ENCODE peak calls at places on chromosomes 2 and 18, in ten cellular contexts. One of them, this sample, is unnamed.

GRCh38 chr18:26483633-26484032 is 64.7 kb downstream of the KCTD1 start:
- DNase-seq in spleen: no peak
- DNase-seq in heart left ventricle: no peak
- DNase-seq in fibroblast of mammary gland: no peak
- DNase-seq in fibroblast of the aortic adventitia: no peak
- DNase-seq in cardiac muscle cell: peak
- DNase-seq in coronary artery: no peak
- DNase-seq in keratinocyte: no peak
- DNase-seq in GM12865: no peak
- DNase-seq in left lung: no peak
- DNase-seq in this sample: no peak

GRCh38 chr2:96568094-96568493 is 31.5 kb downstream of the ARID5A start:
- DNase-seq in fibroblast of the aortic adventitia: no peak
- DNase-seq in GM12865: no peak
- DNase-seq in spleen: no peak
- DNase-seq in coronary artery: no peak
- DNase-seq in cardiac muscle cell: no peak
- DNase-seq in heart left ventricle: no peak
- DNase-seq in left lung: no peak
- DNase-seq in fibroblast of mammary gland: no peak
- DNase-seq in keratinocyte: no peak
- DNase-seq in this sample: no peak

GRCh38 chr2:16035747-16036745 is 95.7 kb downstream of the MYCN start:
- DNase-seq in fibroblast of the aortic adventitia: no peak
- DNase-seq in heart left ventricle: no peak
- DNase-seq in keratinocyte: no peak
- DNase-seq in spleen: no peak
- DNase-seq in left lung: no peak
- DNase-seq in coronary artery: no peak
- DNase-seq in cardiac muscle cell: no peak
- DNase-seq in fibroblast of mammary gland: no peak
- DNase-seq in GM12865: no peak
- DNase-seq in this sample: no peak

GRCh38 chr2:99139003-99139402 is 2.5 kb upstream of the C2orf15 start:
- DNase-seq in left lung: no peak
- DNase-seq in heart left ventricle: no peak
- DNase-seq in keratinocyte: no peak
- DNase-seq in fibroblast of the aortic adventitia: no peak
- DNase-seq in spleen: no peak
- DNase-seq in fibroblast of mammary gland: no peak
- DNase-seq in GM12865: no peak
- DNase-seq in coronary artery: no peak
- DNase-seq in cardiac muscle cell: no peak
- DNase-seq in this sample: no peak

GRCh38 chr2:43689999-43690398 is 13.8 kb upstream of the C1GALT1C1L start:
- DNase-seq in left lung: no peak
- DNase-seq in GM12865: no peak
- DNase-seq in spleen: no peak
- DNase-seq in coronary artery: no peak
- DNase-seq in fibroblast of mammary gland: no peak
- DNase-seq in fibroblast of the aortic adventitia: no peak
- DNase-seq in heart left ventricle: no peak
- DNase-seq in keratinocyte: no peak
- DNase-seq in cardiac muscle cell: no peak
- DNase-seq in this sample: no peak

GRCh38 chr2:43075054-43075593 is 151.3 kb downstream of the ZFP36L2 start:
- DNase-seq in GM12865: no peak
- DNase-seq in keratinocyte: peak
- DNase-seq in heart left ventricle: peak
- DNase-seq in fibroblast of mammary gland: peak
- DNase-seq in left lung: peak
- DNase-seq in coronary artery: peak
- DNase-seq in spleen: peak
- DNase-seq in fibroblast of the aortic adventitia: peak
- DNase-seq in cardiac muscle cell: peak
- DNase-seq in this sample: peak

GRCh38 chr2:194363878-194364277 is 1293.1 kb upstream of the SLC39A10 start:
- DNase-seq in fibroblast of mammary gland: no peak
- DNase-seq in keratinocyte: no peak
- DNase-seq in spleen: no peak
- DNase-seq in fibroblast of the aortic adventitia: no peak
- DNase-seq in heart left ventricle: no peak
- DNase-seq in cardiac muscle cell: no peak
- DNase-seq in coronary artery: no peak
- DNase-seq in left lung: no peak
- DNase-seq in GM12865: no peak
- DNase-seq in this sample: no peak

GRCh38 chr2:96869824-96870630 is at the start of gene SEMA4C:
- DNase-seq in heart left ventricle: peak
- DNase-seq in fibroblast of the aortic adventitia: no peak
- DNase-seq in left lung: no peak
- DNase-seq in fibroblast of mammary gland: no peak
- DNase-seq in GM12865: no peak
- DNase-seq in spleen: peak
- DNase-seq in keratinocyte: no peak
- DNase-seq in cardiac muscle cell: peak
- DNase-seq in coronary artery: no peak
- DNase-seq in this sample: no peak

GRCh38 chr2:102449370-102449974 is 23.6 kb upstream of the SLC9A4 start:
- DNase-seq in GM12865: peak
- DNase-seq in heart left ventricle: peak
- DNase-seq in coronary artery: no peak
- DNase-seq in fibroblast of mammary gland: peak
- DNase-seq in left lung: no peak
- DNase-seq in fibroblast of the aortic adventitia: peak
- DNase-seq in keratinocyte: no peak
- DNase-seq in spleen: no peak
- DNase-seq in cardiac muscle cell: peak
- DNase-seq in this sample: peak

GRCh38 chr2:181037922-181038321 is 57.5 kb downstream of the UBE2E3 start:
- DNase-seq in coronary artery: no peak
- DNase-seq in spleen: no peak
- DNase-seq in heart left ventricle: no peak
- DNase-seq in keratinocyte: no peak
- DNase-seq in GM12865: no peak
- DNase-seq in cardiac muscle cell: peak
- DNase-seq in left lung: no peak
- DNase-seq in fibroblast of mammary gland: peak
- DNase-seq in fibroblast of the aortic adventitia: peak
- DNase-seq in this sample: no peak

GRCh38 chr2:179595284-179595683 is 266.1 kb downstream of the ZNF385B start:
- DNase-seq in coronary artery: no peak
- DNase-seq in GM12865: peak
- DNase-seq in keratinocyte: no peak
- DNase-seq in spleen: no peak
- DNase-seq in left lung: no peak
- DNase-seq in fibroblast of mammary gland: no peak
- DNase-seq in heart left ventricle: no peak
- DNase-seq in cardiac muscle cell: no peak
- DNase-seq in fibroblast of the aortic adventitia: no peak
- DNase-seq in this sample: no peak

DNA sequence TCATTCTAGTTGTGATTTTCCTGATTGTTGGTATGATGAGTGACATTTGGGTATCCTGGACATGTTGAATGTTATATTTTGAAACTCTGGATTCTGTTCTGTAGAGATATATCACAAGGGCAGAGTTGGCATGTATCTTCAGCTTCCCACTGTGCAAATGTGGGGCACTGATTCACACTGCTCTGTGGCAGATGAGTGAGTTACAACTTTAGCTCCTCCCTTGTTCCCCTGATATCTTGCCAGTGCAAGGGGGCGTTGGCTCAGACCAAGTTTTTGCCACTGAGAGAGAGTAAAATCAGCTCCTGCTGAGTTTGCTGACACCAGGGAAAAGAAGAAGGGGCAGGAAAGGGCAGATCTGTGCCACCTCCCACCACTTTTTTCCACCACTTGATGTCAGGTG is 199.6 kb upstream of the MMADHC start:
- DNase-seq in heart left ventricle: no peak
- DNase-seq in GM12865: no peak
- DNase-seq in coronary artery: no peak
- DNase-seq in spleen: no peak
- DNase-seq in left lung: no peak
- DNase-seq in keratinocyte: no peak
- DNase-seq in fibroblast of the aortic adventitia: no peak
- DNase-seq in fibroblast of mammary gland: peak
- DNase-seq in cardiac muscle cell: no peak
- DNase-seq in this sample: no peak
- H3K4me3 ChIP-seq in heart left ventricle: no peak
- H3K4me3 ChIP-seq in GM12865: no peak
- H3K4me3 ChIP-seq in coronary artery: no peak
- H3K4me3 ChIP-seq in spleen: no peak
- H3K4me3 ChIP-seq in left lung: no peak
- H3K4me3 ChIP-seq in keratinocyte: no peak
- H3K4me3 ChIP-seq in fibroblast of the aortic adventitia: no peak
- H3K4me3 ChIP-seq in fibroblast of mammary gland: no peak
- H3K4me3 ChIP-seq in cardiac muscle cell: no peak
- H3K4me3 ChIP-seq in this sample: no peak

GRCh38 chr2:229269146-229269545 is 1.9 kb downstream of the PID1 start:
- DNase-seq in heart left ventricle: no peak
- DNase-seq in fibroblast of the aortic adventitia: no peak
- DNase-seq in cardiac muscle cell: no peak
- DNase-seq in coronary artery: no peak
- DNase-seq in left lung: no peak
- DNase-seq in GM12865: no peak
- DNase-seq in fibroblast of mammary gland: no peak
- DNase-seq in spleen: no peak
- DNase-seq in keratinocyte: no peak
- DNase-seq in this sample: no peak
- H3K4me3 ChIP-seq in heart left ventricle: peak
- H3K4me3 ChIP-seq in fibroblast of the aortic adventitia: peak
- H3K4me3 ChIP-seq in cardiac muscle cell: no peak
- H3K4me3 ChIP-seq in coronary artery: peak
- H3K4me3 ChIP-seq in left lung: peak
- H3K4me3 ChIP-seq in GM12865: no peak
- H3K4me3 ChIP-seq in fibroblast of mammary gland: no peak
- H3K4me3 ChIP-seq in spleen: peak
- H3K4me3 ChIP-seq in keratinocyte: no peak
- H3K4me3 ChIP-seq in this sample: peak

GRCh38 chr2:239120664-239121063 is 272.8 kb downstream of the TWIST2 start:
- DNase-seq in keratinocyte: no peak
- DNase-seq in fibroblast of the aortic adventitia: no peak
- DNase-seq in cardiac muscle cell: no peak
- DNase-seq in fibroblast of mammary gland: no peak
- DNase-seq in spleen: no peak
- DNase-seq in GM12865: no peak
- DNase-seq in heart left ventricle: no peak
- DNase-seq in coronary artery: no peak
- DNase-seq in left lung: no peak
- DNase-seq in this sample: no peak

GRCh38 chr2:239117831-239118230 is 269.9 kb downstream of the TWIST2 start:
- DNase-seq in cardiac muscle cell: no peak
- DNase-seq in left lung: no peak
- DNase-seq in keratinocyte: no peak
- DNase-seq in coronary artery: no peak
- DNase-seq in heart left ventricle: no peak
- DNase-seq in GM12865: no peak
- DNase-seq in spleen: no peak
- DNase-seq in fibroblast of mammary gland: no peak
- DNase-seq in fibroblast of the aortic adventitia: no peak
- DNase-seq in this sample: no peak

GRCh38 chr2:239118675-239119211 is 270.9 kb downstream of the TWIST2 start:
- DNase-seq in left lung: no peak
- DNase-seq in GM12865: peak
- DNase-seq in spleen: no peak
- DNase-seq in fibroblast of the aortic adventitia: no peak
- DNase-seq in fibroblast of mammary gland: no peak
- DNase-seq in cardiac muscle cell: no peak
- DNase-seq in keratinocyte: no peak
- DNase-seq in coronary artery: no peak
- DNase-seq in heart left ventricle: no peak
- DNase-seq in this sample: no peak

GRCh38 chr2:239118264-239118663 is 270.4 kb downstream of the TWIST2 start:
- DNase-seq in keratinocyte: no peak
- DNase-seq in fibroblast of mammary gland: no peak
- DNase-seq in heart left ventricle: no peak
- DNase-seq in coronary artery: no peak
- DNase-seq in GM12865: no peak
- DNase-seq in fibroblast of the aortic adventitia: no peak
- DNase-seq in spleen: no peak
- DNase-seq in left lung: no peak
- DNase-seq in cardiac muscle cell: no peak
- DNase-seq in this sample: no peak

GRCh38 chr2:239119346-239120126 is 271.7 kb downstream of the TWIST2 start:
- DNase-seq in cardiac muscle cell: no peak
- DNase-seq in keratinocyte: no peak
- DNase-seq in fibroblast of the aortic adventitia: no peak
- DNase-seq in heart left ventricle: no peak
- DNase-seq in coronary artery: no peak
- DNase-seq in spleen: no peak
- DNase-seq in left lung: no peak
- DNase-seq in fibroblast of mammary gland: no peak
- DNase-seq in GM12865: no peak
- DNase-seq in this sample: no peak
- H3K4me3 ChIP-seq in cardiac muscle cell: no peak
- H3K4me3 ChIP-seq in keratinocyte: no peak
- H3K4me3 ChIP-seq in fibroblast of the aortic adventitia: no peak
- H3K4me3 ChIP-seq in heart left ventricle: no peak
- H3K4me3 ChIP-seq in coronary artery: no peak
- H3K4me3 ChIP-seq in spleen: no peak
- H3K4me3 ChIP-seq in left lung: no peak
- H3K4me3 ChIP-seq in fibroblast of mammary gland: no peak
- H3K4me3 ChIP-seq in GM12865: no peak
- H3K4me3 ChIP-seq in this sample: no peak

GRCh38 chr2:85830645-85831044 is 58.1 kb downstream of the ST3GAL5 start:
- DNase-seq in coronary artery: no peak
- DNase-seq in GM12865: peak
- DNase-seq in keratinocyte: no peak
- DNase-seq in left lung: no peak
- DNase-seq in cardiac muscle cell: no peak
- DNase-seq in fibroblast of mammary gland: no peak
- DNase-seq in heart left ventricle: no peak
- DNase-seq in fibroblast of the aortic adventitia: no peak
- DNase-seq in spleen: no peak
- DNase-seq in this sample: no peak

GRCh38 chr2:85828725-85829124 is 60.1 kb downstream of the ST3GAL5 start:
- DNase-seq in heart left ventricle: no peak
- DNase-seq in spleen: no peak
- DNase-seq in coronary artery: no peak
- DNase-seq in fibroblast of the aortic adventitia: peak
- DNase-seq in fibroblast of mammary gland: no peak
- DNase-seq in keratinocyte: no peak
- DNase-seq in cardiac muscle cell: no peak
- DNase-seq in left lung: no peak
- DNase-seq in GM12865: no peak
- DNase-seq in this sample: no peak

GRCh38 chr2:85831735-85832134 is 57.1 kb downstream of the ST3GAL5 start:
- DNase-seq in cardiac muscle cell: no peak
- DNase-seq in heart left ventricle: no peak
- DNase-seq in left lung: no peak
- DNase-seq in coronary artery: no peak
- DNase-seq in spleen: no peak
- DNase-seq in GM12865: peak
- DNase-seq in keratinocyte: no peak
- DNase-seq in fibroblast of the aortic adventitia: no peak
- DNase-seq in fibroblast of mammary gland: no peak
- DNase-seq in this sample: no peak

GRCh38 chr2:85826990-85827878 is 61.6 kb downstream of the ST3GAL5 start:
- DNase-seq in keratinocyte: no peak
- DNase-seq in left lung: peak
- DNase-seq in GM12865: peak
- DNase-seq in coronary artery: no peak
- DNase-seq in spleen: peak
- DNase-seq in fibroblast of the aortic adventitia: peak
- DNase-seq in fibroblast of mammary gland: peak
- DNase-seq in cardiac muscle cell: peak
- DNase-seq in heart left ventricle: peak
- DNase-seq in this sample: peak

GRCh38 chr2:85827879-85828569 is 60.8 kb downstream of the ST3GAL5 start:
- DNase-seq in coronary artery: no peak
- DNase-seq in fibroblast of mammary gland: no peak
- DNase-seq in spleen: no peak
- DNase-seq in keratinocyte: no peak
- DNase-seq in cardiac muscle cell: no peak
- DNase-seq in left lung: no peak
- DNase-seq in heart left ventricle: no peak
- DNase-seq in fibroblast of the aortic adventitia: no peak
- DNase-seq in GM12865: no peak
- DNase-seq in this sample: no peak
- H3K4me3 ChIP-seq in coronary artery: no peak
- H3K4me3 ChIP-seq in fibroblast of mammary gland: no peak
- H3K4me3 ChIP-seq in spleen: no peak
- H3K4me3 ChIP-seq in keratinocyte: peak
- H3K4me3 ChIP-seq in cardiac muscle cell: no peak
- H3K4me3 ChIP-seq in left lung: no peak
- H3K4me3 ChIP-seq in heart left ventricle: peak
- H3K4me3 ChIP-seq in fibroblast of the aortic adventitia: no peak
- H3K4me3 ChIP-seq in GM12865: no peak
- H3K4me3 ChIP-seq in this sample: peak

This sample was measured in ascending aorta.